ENCODE peak calls at places on chromosomes 4 and X, in seven cellular contexts. One of them, this sample, is unnamed.

GRCh38 chr4:19309365-19309764 is 942.3 kb upstream of the SLIT2 start:
- DNase-seq in A549: no peak
- DNase-seq in NCI-H1105: no peak
- DNase-seq in cardiac fibroblast: peak; percentile 82
- DNase-seq in AML-193: no peak
- DNase-seq in stimulated activated naive CD4-positive, alpha-beta T cell: no peak
- DNase-seq in dermis microvascular lymphatic vessel endothelial cell: no peak
- DNase-seq in this sample: no peak

GRCh38 chr4:67437974-67438713 is 107.2 kb downstream of the CENPC start:
- DNase-seq in stimulated activated naive CD4-positive, alpha-beta T cell: no peak
- DNase-seq in dermis microvascular lymphatic vessel endothelial cell: peak; percentile 59
- DNase-seq in NCI-H1105: no peak
- DNase-seq in AML-193: peak; percentile 43
- DNase-seq in A549: no peak
- DNase-seq in cardiac fibroblast: peak; percentile 83
- DNase-seq in this sample: no peak

GRCh38 chrX:85503258-85504158 is 124.0 kb upstream of the POF1B start:
- DNase-seq in A549: no peak
- DNase-seq in stimulated activated naive CD4-positive, alpha-beta T cell: no peak
- DNase-seq in NCI-H1105: peak; percentile 59
- DNase-seq in AML-193: no peak
- DNase-seq in dermis microvascular lymphatic vessel endothelial cell: no peak
- DNase-seq in cardiac fibroblast: no peak
- DNase-seq in this sample: no peak

GRCh38 chr4:906311-907102 is 25.6 kb downstream of the GAK start:
- DNase-seq in AML-193: no peak
- DNase-seq in stimulated activated naive CD4-positive, alpha-beta T cell: no peak
- DNase-seq in dermis microvascular lymphatic vessel endothelial cell: no peak
- DNase-seq in A549: no peak
- DNase-seq in cardiac fibroblast: no peak
- DNase-seq in NCI-H1105: no peak
- DNase-seq in this sample: no peak

GRCh38 chrX:41265615-41266014 is 68.3 kb upstream of the DDX3X start:
- DNase-seq in stimulated activated naive CD4-positive, alpha-beta T cell: peak; percentile 14
- DNase-seq in A549: peak; percentile 67
- DNase-seq in AML-193: peak; percentile 19
- DNase-seq in NCI-H1105: no peak
- DNase-seq in cardiac fibroblast: peak; percentile 63
- DNase-seq in dermis microvascular lymphatic vessel endothelial cell: no peak
- DNase-seq in this sample: no peak

GRCh38 chrX:790780-791360 is 160.3 kb downstream of the SHOX start:
- DNase-seq in cardiac fibroblast: no peak
- DNase-seq in NCI-H1105: no peak
- DNase-seq in stimulated activated naive CD4-positive, alpha-beta T cell: no peak
- DNase-seq in dermis microvascular lymphatic vessel endothelial cell: no peak
- DNase-seq in AML-193: no peak
- DNase-seq in A549: no peak
- DNase-seq in this sample: no peak

GRCh38 chr4:77220841-77221613 is 64.0 kb downstream of the CCNG2 start:
- DNase-seq in cardiac fibroblast: peak; percentile 76
- DNase-seq in A549: no peak
- DNase-seq in stimulated activated naive CD4-positive, alpha-beta T cell: no peak
- DNase-seq in NCI-H1105: no peak
- DNase-seq in AML-193: no peak
- DNase-seq in dermis microvascular lymphatic vessel endothelial cell: no peak
- DNase-seq in this sample: peak; percentile 78

GRCh38 chr4:11741190-11741652 is 312.5 kb upstream of the HS3ST1 start:
- DNase-seq in dermis microvascular lymphatic vessel endothelial cell: peak; percentile 60
- DNase-seq in NCI-H1105: no peak
- DNase-seq in AML-193: no peak
- DNase-seq in stimulated activated naive CD4-positive, alpha-beta T cell: no peak
- DNase-seq in cardiac fibroblast: no peak
- DNase-seq in A549: no peak
- DNase-seq in this sample: no peak

GRCh38 chr4:39274503-39274902 is 91.7 kb downstream of the RFC1 start:
- DNase-seq in NCI-H1105: no peak
- DNase-seq in stimulated activated naive CD4-positive, alpha-beta T cell: no peak
- DNase-seq in dermis microvascular lymphatic vessel endothelial cell: no peak
- DNase-seq in AML-193: no peak
- DNase-seq in cardiac fibroblast: no peak
- DNase-seq in A549: no peak
- DNase-seq in this sample: peak; percentile 62

GRCh38 chr4:147360301-147360700 is 120.6 kb upstream of the EDNRA start:
- DNase-seq in cardiac fibroblast: peak; percentile 88
- DNase-seq in AML-193: no peak
- DNase-seq in NCI-H1105: no peak
- DNase-seq in A549: no peak
- DNase-seq in dermis microvascular lymphatic vessel endothelial cell: no peak
- DNase-seq in stimulated activated naive CD4-positive, alpha-beta T cell: no peak
- DNase-seq in this sample: no peak

GRCh38 chr4:71009796-71010588 is 16.5 kb downstream of the DCK start:
- DNase-seq in cardiac fibroblast: peak; percentile 70
- DNase-seq in stimulated activated naive CD4-positive, alpha-beta T cell: no peak
- DNase-seq in NCI-H1105: no peak
- DNase-seq in A549: peak; percentile 26
- DNase-seq in dermis microvascular lymphatic vessel endothelial cell: peak; percentile 45
- DNase-seq in AML-193: peak; percentile 18
- DNase-seq in this sample: no peak

GRCh38 chr4:143254479-143255216 is 69.9 kb downstream of the USP38 start:
- DNase-seq in stimulated activated naive CD4-positive, alpha-beta T cell: no peak
- DNase-seq in A549: peak; percentile 6
- DNase-seq in NCI-H1105: no peak
- DNase-seq in dermis microvascular lymphatic vessel endothelial cell: no peak
- DNase-seq in cardiac fibroblast: peak; percentile 36
- DNase-seq in AML-193: no peak
- DNase-seq in this sample: no peak

GRCh38 chrX:105101378-105101777 is 119.1 kb downstream of the TEX13A start:
- DNase-seq in A549: no peak
- DNase-seq in cardiac fibroblast: no peak
- DNase-seq in dermis microvascular lymphatic vessel endothelial cell: no peak
- DNase-seq in stimulated activated naive CD4-positive, alpha-beta T cell: no peak
- DNase-seq in NCI-H1105: no peak
- DNase-seq in AML-193: no peak
- DNase-seq in this sample: no peak

GRCh38 chrX:96551320-96551872 is 133.2 kb upstream of the DIAPH2 start:
- DNase-seq in A549: no peak
- DNase-seq in NCI-H1105: no peak
- DNase-seq in stimulated activated naive CD4-positive, alpha-beta T cell: no peak
- DNase-seq in AML-193: no peak
- DNase-seq in dermis microvascular lymphatic vessel endothelial cell: no peak
- DNase-seq in cardiac fibroblast: no peak
- DNase-seq in this sample: no peak

GRCh38 chr4:70443329-70443728 is 28.7 kb upstream of the MUC7 start:
- DNase-seq in AML-193: no peak
- DNase-seq in cardiac fibroblast: no peak
- DNase-seq in A549: no peak
- DNase-seq in NCI-H1105: no peak
- DNase-seq in stimulated activated naive CD4-positive, alpha-beta T cell: no peak
- DNase-seq in dermis microvascular lymphatic vessel endothelial cell: no peak
- DNase-seq in this sample: no peak

GRCh38 chrX:2545144-2545543 is 44.4 kb upstream of the DHRSX start:
- DNase-seq in AML-193: no peak
- DNase-seq in A549: no peak
- DNase-seq in cardiac fibroblast: no peak
- DNase-seq in dermis microvascular lymphatic vessel endothelial cell: no peak
- DNase-seq in stimulated activated naive CD4-positive, alpha-beta T cell: no peak
- DNase-seq in NCI-H1105: no peak
- DNase-seq in this sample: no peak

GRCh38 chr4:139028191-139028661 is 12.6 kb downstream of the NOCT start:
- DNase-seq in AML-193: no peak
- DNase-seq in A549: no peak
- DNase-seq in cardiac fibroblast: no peak
- DNase-seq in stimulated activated naive CD4-positive, alpha-beta T cell: no peak
- DNase-seq in NCI-H1105: no peak
- DNase-seq in dermis microvascular lymphatic vessel endothelial cell: peak; percentile 40
- DNase-seq in this sample: no peak

GRCh38 chr4:170420255-170420693 is 330.5 kb upstream of the AADAT start:
- DNase-seq in dermis microvascular lymphatic vessel endothelial cell: no peak
- DNase-seq in cardiac fibroblast: peak; percentile 31
- DNase-seq in stimulated activated naive CD4-positive, alpha-beta T cell: no peak
- DNase-seq in A549: no peak
- DNase-seq in AML-193: no peak
- DNase-seq in NCI-H1105: no peak
- DNase-seq in this sample: no peak

GRCh38 chrX:108582151-108582550 is 142.5 kb downstream of the COL4A5 start:
- DNase-seq in dermis microvascular lymphatic vessel endothelial cell: no peak
- DNase-seq in AML-193: no peak
- DNase-seq in cardiac fibroblast: no peak
- DNase-seq in stimulated activated naive CD4-positive, alpha-beta T cell: no peak
- DNase-seq in NCI-H1105: no peak
- DNase-seq in A549: no peak
- DNase-seq in this sample: no peak

GRCh38 chr4:12122316-12122715 is 693.6 kb upstream of the HS3ST1 start:
- DNase-seq in AML-193: no peak
- DNase-seq in stimulated activated naive CD4-positive, alpha-beta T cell: no peak
- DNase-seq in dermis microvascular lymphatic vessel endothelial cell: no peak
- DNase-seq in NCI-H1105: no peak
- DNase-seq in A549: no peak
- DNase-seq in cardiac fibroblast: no peak
- DNase-seq in this sample: no peak

GRCh38 chrX:132181364-132181763 is 37.9 kb downstream of the RAP2C start:
- DNase-seq in A549: no peak
- DNase-seq in NCI-H1105: no peak
- DNase-seq in cardiac fibroblast: no peak
- DNase-seq in dermis microvascular lymphatic vessel endothelial cell: no peak
- DNase-seq in AML-193: no peak
- DNase-seq in stimulated activated naive CD4-positive, alpha-beta T cell: no peak
- DNase-seq in this sample: no peak

GRCh38 chrX:49184294-49185061 is 1.7 kb downstream of the PRICKLE3 start:
- DNase-seq in dermis microvascular lymphatic vessel endothelial cell: peak; percentile 86
- DNase-seq in NCI-H1105: peak; percentile 88
- DNase-seq in A549: peak; percentile 95
- DNase-seq in stimulated activated naive CD4-positive, alpha-beta T cell: peak; percentile 20
- DNase-seq in AML-193: no peak
- DNase-seq in cardiac fibroblast: peak; percentile 93
- DNase-seq in this sample: peak; percentile 97

GRCh38 chr4:88110826-88111225 is 47.6 kb downstream of the ABCG2 start:
- DNase-seq in A549: peak; percentile 6
- DNase-seq in NCI-H1105: no peak
- DNase-seq in dermis microvascular lymphatic vessel endothelial cell: peak; percentile 37
- DNase-seq in AML-193: no peak
- DNase-seq in stimulated activated naive CD4-positive, alpha-beta T cell: no peak
- DNase-seq in cardiac fibroblast: no peak
- DNase-seq in this sample: no peak

GRCh38 chr4:109930872-109931271 is 18.2 kb downstream of the EGF start:
- DNase-seq in A549: no peak
- DNase-seq in stimulated activated naive CD4-positive, alpha-beta T cell: no peak
- DNase-seq in NCI-H1105: no peak
- DNase-seq in AML-193: no peak
- DNase-seq in dermis microvascular lymphatic vessel endothelial cell: no peak
- DNase-seq in cardiac fibroblast: no peak
- DNase-seq in this sample: no peak

GRCh38 chrX:134623293-134624045 is 34.8 kb downstream of the PLAC1 start:
- DNase-seq in dermis microvascular lymphatic vessel endothelial cell: peak; percentile 85
- DNase-seq in stimulated activated naive CD4-positive, alpha-beta T cell: no peak
- DNase-seq in AML-193: no peak
- DNase-seq in A549: no peak
- DNase-seq in cardiac fibroblast: peak; percentile 50
- DNase-seq in NCI-H1105: no peak
- DNase-seq in this sample: no peak

GRCh38 chr4:77818077-77818666 is 996 bp downstream of the CNOT6L start:
- DNase-seq in AML-193: peak; percentile 86
- DNase-seq in NCI-H1105: peak; percentile 50
- DNase-seq in cardiac fibroblast: peak; percentile 87
- DNase-seq in A549: peak; percentile 83
- DNase-seq in dermis microvascular lymphatic vessel endothelial cell: peak; percentile 87
- DNase-seq in stimulated activated naive CD4-positive, alpha-beta T cell: peak; percentile 32
- DNase-seq in this sample: no peak

GRCh38 chr4:77856152-77856551 is 6.5 kb upstream of the MRPL1 start:
- DNase-seq in cardiac fibroblast: no peak
- DNase-seq in AML-193: no peak
- DNase-seq in dermis microvascular lymphatic vessel endothelial cell: no peak
- DNase-seq in A549: no peak
- DNase-seq in NCI-H1105: no peak
- DNase-seq in stimulated activated naive CD4-positive, alpha-beta T cell: no peak
- DNase-seq in this sample: no peak

GRCh38 chrX:28639502-28639901 is 52.3 kb downstream of the IL1RAPL1 start:
- DNase-seq in A549: no peak
- DNase-seq in stimulated activated naive CD4-positive, alpha-beta T cell: no peak
- DNase-seq in AML-193: no peak
- DNase-seq in NCI-H1105: no peak
- DNase-seq in cardiac fibroblast: no peak
- DNase-seq in dermis microvascular lymphatic vessel endothelial cell: peak; percentile 0
- DNase-seq in this sample: no peak

GRCh38 chr4:95193391-95194224 is 355.2 kb downstream of the UNC5C start:
- DNase-seq in NCI-H1105: no peak
- DNase-seq in cardiac fibroblast: no peak
- DNase-seq in A549: no peak
- DNase-seq in dermis microvascular lymphatic vessel endothelial cell: no peak
- DNase-seq in AML-193: no peak
- DNase-seq in stimulated activated naive CD4-positive, alpha-beta T cell: no peak
- DNase-seq in this sample: peak; percentile 82

GRCh38 chrX:10508891-10509290 is 111.5 kb downstream of the MID1 start:
- DNase-seq in A549: no peak
- DNase-seq in stimulated activated naive CD4-positive, alpha-beta T cell: no peak
- DNase-seq in cardiac fibroblast: no peak
- DNase-seq in AML-193: no peak
- DNase-seq in NCI-H1105: no peak
- DNase-seq in dermis microvascular lymphatic vessel endothelial cell: no peak
- DNase-seq in this sample: no peak

GRCh38 chrX:108735087-108735679 is 1.2 kb downstream of the IRS4 start:
- DNase-seq in NCI-H1105: peak; percentile 6
- DNase-seq in AML-193: no peak
- DNase-seq in cardiac fibroblast: no peak
- DNase-seq in dermis microvascular lymphatic vessel endothelial cell: no peak
- DNase-seq in stimulated activated naive CD4-positive, alpha-beta T cell: no peak
- DNase-seq in A549: peak; percentile 42
- DNase-seq in this sample: no peak

GRCh38 chrX:150790021-150790420 is 96.8 kb downstream of the MTMR1 start:
- DNase-seq in dermis microvascular lymphatic vessel endothelial cell: no peak
- DNase-seq in stimulated activated naive CD4-positive, alpha-beta T cell: no peak
- DNase-seq in NCI-H1105: no peak
- DNase-seq in cardiac fibroblast: no peak
- DNase-seq in AML-193: no peak
- DNase-seq in A549: no peak
- DNase-seq in this sample: no peak

GRCh38 chrX:131083510-131084142 is 25.5 kb downstream of the ARHGAP36 start:
- DNase-seq in stimulated activated naive CD4-positive, alpha-beta T cell: no peak
- DNase-seq in A549: no peak
- DNase-seq in dermis microvascular lymphatic vessel endothelial cell: no peak
- DNase-seq in AML-193: no peak
- DNase-seq in NCI-H1105: no peak
- DNase-seq in cardiac fibroblast: no peak
- DNase-seq in this sample: no peak

GRCh38 chr4:145045180-145045579 is 52.8 kb downstream of the ANAPC10 start:
- DNase-seq in stimulated activated naive CD4-positive, alpha-beta T cell: no peak
- DNase-seq in A549: no peak
- DNase-seq in NCI-H1105: no peak
- DNase-seq in dermis microvascular lymphatic vessel endothelial cell: no peak
- DNase-seq in AML-193: no peak
- DNase-seq in cardiac fibroblast: no peak
- DNase-seq in this sample: no peak

GRCh38 chrX:80290834-80291233 is 129.4 kb upstream of the TENT5D start:
- DNase-seq in AML-193: no peak
- DNase-seq in dermis microvascular lymphatic vessel endothelial cell: no peak
- DNase-seq in NCI-H1105: no peak
- DNase-seq in cardiac fibroblast: no peak
- DNase-seq in A549: no peak
- DNase-seq in stimulated activated naive CD4-positive, alpha-beta T cell: no peak
- DNase-seq in this sample: no peak

GRCh38 chrX:87582453-87582852 is 64.9 kb downstream of the KLHL4 start:
- DNase-seq in AML-193: no peak
- DNase-seq in NCI-H1105: no peak
- DNase-seq in stimulated activated naive CD4-positive, alpha-beta T cell: no peak
- DNase-seq in cardiac fibroblast: peak; percentile 8
- DNase-seq in A549: no peak
- DNase-seq in dermis microvascular lymphatic vessel endothelial cell: no peak
- DNase-seq in this sample: no peak

GRCh38 chr4:71487324-71487677 is 148.5 kb downstream of the SLC4A4 start:
- DNase-seq in NCI-H1105: no peak
- DNase-seq in cardiac fibroblast: no peak
- DNase-seq in dermis microvascular lymphatic vessel endothelial cell: no peak
- DNase-seq in A549: no peak
- DNase-seq in stimulated activated naive CD4-positive, alpha-beta T cell: no peak
- DNase-seq in AML-193: no peak
- DNase-seq in this sample: no peak

GRCh38 chr4:167987285-167987684 is 105.1 kb upstream of the ANXA10 start:
- DNase-seq in dermis microvascular lymphatic vessel endothelial cell: no peak
- DNase-seq in NCI-H1105: no peak
- DNase-seq in A549: no peak
- DNase-seq in stimulated activated naive CD4-positive, alpha-beta T cell: no peak
- DNase-seq in AML-193: no peak
- DNase-seq in cardiac fibroblast: no peak
- DNase-seq in this sample: no peak